ENCODE peak calls at places on chromosomes 1 and 21, in six cellular contexts. One of them, this sample, is unnamed.

GRCh38 chr1:17866451-17867029 is 111.4 kb downstream of the ACTL8 start:
- DNase-seq in psoas muscle: no peak
- DNase-seq in body of pancreas: no peak
- DNase-seq in upper lobe of left lung: no peak
- DNase-seq in prostate gland: no peak
- DNase-seq in K562: no peak
- DNase-seq in this sample: no peak

GRCh38 chr1:31497601-31498000 is 78.7 kb upstream of the TINAGL1 start:
- DNase-seq in psoas muscle: no peak
- DNase-seq in body of pancreas: no peak
- DNase-seq in upper lobe of left lung: no peak
- DNase-seq in prostate gland: no peak
- DNase-seq in K562: no peak
- DNase-seq in this sample: no peak

GRCh38 chr1:14742181-14742980 is 143.9 kb downstream of the KAZN start:
- DNase-seq in psoas muscle: no peak
- DNase-seq in body of pancreas: no peak
- DNase-seq in upper lobe of left lung: no peak
- DNase-seq in prostate gland: no peak
- DNase-seq in K562: no peak
- DNase-seq in this sample: no peak

GRCh38 chr1:10398278-10398733 is 558 bp upstream of the PGD start:
- DNase-seq in psoas muscle: no peak
- DNase-seq in body of pancreas: no peak
- DNase-seq in upper lobe of left lung: no peak
- DNase-seq in prostate gland: no peak
- DNase-seq in K562: no peak
- DNase-seq in this sample: no peak

GRCh38 chr1:36912365-36912840 is 121.9 kb downstream of the GRIK3 start:
- DNase-seq in psoas muscle: no peak
- DNase-seq in body of pancreas: no peak
- DNase-seq in upper lobe of left lung: no peak
- DNase-seq in prostate gland: no peak
- DNase-seq in K562: no peak
- DNase-seq in this sample: no peak

GRCh38 chr1:151508721-151509292 is 2.4 kb upstream of the CGN start:
- DNase-seq in psoas muscle: no peak
- DNase-seq in body of pancreas: no peak
- DNase-seq in upper lobe of left lung: no peak
- DNase-seq in prostate gland: no peak
- DNase-seq in K562: no peak
- DNase-seq in this sample: peak; percentile 36

GRCh38 chr1:154788886-154789285 is 81.2 kb downstream of the KCNN3 start:
- DNase-seq in psoas muscle: no peak
- DNase-seq in body of pancreas: no peak
- DNase-seq in upper lobe of left lung: no peak
- DNase-seq in prostate gland: no peak
- DNase-seq in K562: no peak
- DNase-seq in this sample: no peak

GRCh38 chr1:30522031-30523004 is 201.1 kb downstream of the MATN1 start:
- DNase-seq in psoas muscle: peak; percentile 91
- DNase-seq in body of pancreas: peak; percentile 44
- DNase-seq in upper lobe of left lung: no peak
- DNase-seq in prostate gland: no peak
- DNase-seq in K562: no peak
- DNase-seq in this sample: no peak

GRCh38 chr1:168636642-168637111 is 60.3 kb downstream of the XCL1 start:
- DNase-seq in psoas muscle: peak; percentile 50
- DNase-seq in body of pancreas: peak; percentile 38
- DNase-seq in upper lobe of left lung: no peak
- DNase-seq in prostate gland: no peak
- DNase-seq in K562: no peak
- DNase-seq in this sample: no peak

GRCh38 chr1:181987334-181987870 is 74.1 kb downstream of the ZNF648 start:
- DNase-seq in psoas muscle: no peak
- DNase-seq in body of pancreas: no peak
- DNase-seq in upper lobe of left lung: no peak
- DNase-seq in prostate gland: no peak
- DNase-seq in K562: no peak
- DNase-seq in this sample: no peak

GRCh38 chr21:41373253-41373652 is 11.4 kb downstream of the MX2 start:
- DNase-seq in psoas muscle: no peak
- DNase-seq in body of pancreas: no peak
- DNase-seq in upper lobe of left lung: no peak
- DNase-seq in prostate gland: no peak
- DNase-seq in K562: no peak
- DNase-seq in this sample: no peak

GRCh38 chr1:44926311-44926781 is 60.0 kb downstream of the EIF2B3 start:
- DNase-seq in psoas muscle: no peak
- DNase-seq in body of pancreas: no peak
- DNase-seq in upper lobe of left lung: no peak
- DNase-seq in prostate gland: no peak
- DNase-seq in K562: no peak
- DNase-seq in this sample: no peak

GRCh38 chr1:7404046-7404742 is 366.9 kb upstream of the VAMP3 start:
- DNase-seq in psoas muscle: no peak
- DNase-seq in body of pancreas: no peak
- DNase-seq in upper lobe of left lung: no peak
- DNase-seq in prostate gland: peak; percentile 2
- DNase-seq in K562: no peak
- DNase-seq in this sample: no peak

GRCh38 chr1:27915082-27915575 is 19.7 kb upstream of the SMPDL3B start:
- DNase-seq in psoas muscle: no peak
- DNase-seq in body of pancreas: no peak
- DNase-seq in upper lobe of left lung: no peak
- DNase-seq in prostate gland: no peak
- DNase-seq in K562: no peak
- DNase-seq in this sample: no peak

DNA sequence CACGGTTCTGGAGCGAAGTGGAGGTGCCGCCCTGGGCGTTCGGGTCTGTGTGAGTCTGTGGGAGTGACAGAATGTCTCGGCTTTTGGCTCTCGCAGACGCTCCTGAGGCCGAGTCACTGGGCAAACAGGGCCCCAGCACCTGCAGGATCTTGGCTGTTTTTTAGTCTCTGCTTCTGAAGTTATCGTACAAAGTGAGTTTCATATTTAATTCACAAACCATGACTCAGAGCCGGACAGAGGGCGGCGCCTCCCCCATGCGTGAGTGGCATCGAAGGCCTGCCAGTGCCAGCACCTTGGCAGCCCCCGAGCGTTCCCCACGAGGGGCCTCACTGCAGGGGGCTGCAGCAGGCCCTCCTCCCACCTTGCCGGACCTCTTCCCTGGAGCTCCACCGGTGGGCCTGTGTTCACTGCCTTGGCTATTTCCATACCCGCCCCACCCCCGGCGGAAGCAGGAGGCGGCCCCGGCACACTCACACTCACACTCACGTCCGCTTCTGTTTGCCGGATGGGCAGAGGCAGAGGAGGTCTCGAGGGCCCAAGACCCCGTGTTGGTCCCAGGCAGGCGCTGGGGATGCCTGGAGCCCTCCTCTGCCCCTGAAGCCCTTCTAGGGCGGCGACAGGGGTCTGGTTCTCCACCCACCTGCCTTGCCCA is 56.3 kb downstream of the MORN1 start:
- DNase-seq in psoas muscle: no peak
- DNase-seq in body of pancreas: no peak
- DNase-seq in upper lobe of left lung: no peak
- DNase-seq in prostate gland: no peak
- DNase-seq in K562: no peak
- DNase-seq in this sample: no peak
- H3K4me3 ChIP-seq in psoas muscle: no peak overlapping the region
- H3K4me3 ChIP-seq in body of pancreas: no peak overlapping the region
- H3K4me3 ChIP-seq in upper lobe of left lung: no peak overlapping the region
- H3K4me3 ChIP-seq in prostate gland: peak overlapping the region; percentile 1
- H3K4me3 ChIP-seq in K562: no peak overlapping the region
- H3K4me3 ChIP-seq in this sample: no peak overlapping the region

GRCh38 chr21:28160378-28160777 is 832.3 kb downstream of the LTN1 start:
- DNase-seq in psoas muscle: peak; percentile 57
- DNase-seq in body of pancreas: no peak
- DNase-seq in upper lobe of left lung: no peak
- DNase-seq in prostate gland: no peak
- DNase-seq in K562: no peak
- DNase-seq in this sample: no peak
- H3K9me3 ChIP-seq in psoas muscle: no peaks in the 10 kb centered on the region
- H3K9me3 ChIP-seq in body of pancreas: no peaks in the 10 kb centered on the region
- H3K9me3 ChIP-seq in upper lobe of left lung: no peaks in the 10 kb centered on the region
- H3K9me3 ChIP-seq in prostate gland: no peaks in the 10 kb centered on the region
- H3K9me3 ChIP-seq in K562: no peaks in the 10 kb centered on the region
- H3K9me3 ChIP-seq in this sample: no peaks in the 10 kb centered on the region

GRCh38 chr1:241352401-241352800 is 4.6 kb downstream of the RGS7 start:
- DNase-seq in psoas muscle: no peak
- DNase-seq in body of pancreas: no peak
- DNase-seq in upper lobe of left lung: no peak
- DNase-seq in prostate gland: no peak
- DNase-seq in K562: no peak
- DNase-seq in this sample: no peak

GRCh38 chr1:241357366-241358305 is 631 bp upstream of the RGS7 start:
- DNase-seq in psoas muscle: no peak
- DNase-seq in body of pancreas: no peak
- DNase-seq in upper lobe of left lung: no peak
- DNase-seq in prostate gland: no peak
- DNase-seq in K562: no peak
- DNase-seq in this sample: no peak

GRCh38 chr1:241356519-241357365 is at the start of gene RGS7:
- DNase-seq in psoas muscle: peak; percentile 51
- DNase-seq in body of pancreas: peak; percentile 61
- DNase-seq in upper lobe of left lung: peak; percentile 89
- DNase-seq in prostate gland: peak; percentile 18
- DNase-seq in K562: no peak
- DNase-seq in this sample: peak; percentile 60

GRCh38 chr1:241355311-241356010 is 1.5 kb downstream of the RGS7 start:
- DNase-seq in psoas muscle: no peak
- DNase-seq in body of pancreas: no peak
- DNase-seq in upper lobe of left lung: no peak
- DNase-seq in prostate gland: no peak
- DNase-seq in K562: no peak
- DNase-seq in this sample: no peak

GRCh38 chr1:241356187-241356518 is 852 bp downstream of the RGS7 start:
- DNase-seq in psoas muscle: no peak
- DNase-seq in body of pancreas: peak; percentile 9
- DNase-seq in upper lobe of left lung: no peak
- DNase-seq in prostate gland: no peak
- DNase-seq in K562: no peak
- DNase-seq in this sample: no peak
- H3K4me3 ChIP-seq in psoas muscle: peak overlapping the region; percentile 64
- H3K4me3 ChIP-seq in body of pancreas: no peak overlapping the region
- H3K4me3 ChIP-seq in upper lobe of left lung: peak overlapping the region; percentile 47
- H3K4me3 ChIP-seq in prostate gland: peak overlapping the region; percentile 37
- H3K4me3 ChIP-seq in K562: no peak overlapping the region
- H3K4me3 ChIP-seq in this sample: peak overlapping the region; percentile 50

DNA sequence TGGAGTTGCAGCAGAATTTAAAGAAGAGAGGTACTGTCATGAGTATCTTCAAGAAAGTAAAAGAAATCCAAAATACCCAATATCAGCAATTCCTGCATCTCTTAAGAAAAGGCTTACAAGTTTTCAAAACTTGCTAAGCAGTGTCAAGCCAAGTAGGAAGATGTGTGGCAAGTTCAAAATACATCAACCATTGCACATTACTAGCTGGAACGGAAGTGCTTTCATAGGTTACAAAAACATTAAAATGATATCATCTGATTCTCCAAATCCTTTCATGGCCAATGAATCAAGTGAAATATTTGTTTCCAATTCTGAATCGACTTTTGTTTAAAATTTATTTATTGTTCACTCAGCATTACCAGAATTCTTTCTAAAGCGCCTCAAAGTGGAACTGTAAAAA is 5.7 kb upstream of the ABCA4 start:
- DNase-seq in psoas muscle: no peak
- DNase-seq in body of pancreas: no peak
- DNase-seq in upper lobe of left lung: no peak
- DNase-seq in prostate gland: no peak
- DNase-seq in K562: no peak
- DNase-seq in this sample: no peak
- H3K9me3 ChIP-seq in psoas muscle: no peaks in the 10 kb centered on the region
- H3K9me3 ChIP-seq in body of pancreas: no peaks in the 10 kb centered on the region
- H3K9me3 ChIP-seq in upper lobe of left lung: no peaks in the 10 kb centered on the region
- H3K9me3 ChIP-seq in prostate gland: no peaks in the 10 kb centered on the region
- H3K9me3 ChIP-seq in K562: no peaks in the 10 kb centered on the region
- H3K9me3 ChIP-seq in this sample: no peaks in the 10 kb centered on the region